ENCODE peak calls at places on chromosome 18, in five cellular contexts. Z is hepatic stellate cell; Q is activated T-helper 1 cell treated with Interleukin-2 at 50 U/mL for 16 hours; L is stimulated activated CD4-positive, alpha-beta T cell treated with anti-CD3 and anti-CD28 coated beads, Interleukin-4, amount 100 ng/mL, for 4 hours; M is ovary. V is an unnamed sample.

GRCh38 chr18:12278765-12279682 is 24.9 kb downstream of the CIDEA start:
- DNase-seq in Z (peak), Q (no peak), L (no peak), M (peak), V (no peak)

GRCh38 chr18:31683968-31684278 is 458 bp downstream of the B4GALT6 start:
- DNase-seq in Z (no peak), Q (no peak), L (no peak), M (no peak), V (no peak)

GRCh38 chr18:5196253-5197031 is 615 bp downstream of the AKAIN1 start:
- DNase-seq in Z (no peak), Q (no peak), L (no peak), M (no peak), V (no peak)

GRCh38 chr18:48153641-48154481 is 223.4 kb upstream of the SMAD2 start:
- DNase-seq in Z (no peak), Q (no peak), L (no peak), M (peak), V (peak)

GRCh38 chr18:45019469-45019868 is 338.8 kb downstream of the SETBP1 start:
- DNase-seq in Z (no peak), Q (no peak), L (no peak), M (no peak), V (no peak)

GRCh38 chr18:47730795-47731194 is 199.7 kb downstream of the SMAD2 start:
- DNase-seq in Z (peak), Q (no peak), L (no peak), M (no peak), V (no peak)

GRCh38 chr18:68314403-68314802 is 400.5 kb downstream of the TMX3 start:
- DNase-seq in Z (no peak), Q (no peak), L (no peak), M (no peak), V (no peak)

GRCh38 chr18:77124452-77124922 is 8.1 kb downstream of the MBP start:
- DNase-seq in Z (no peak), Q (no peak), L (no peak), M (no peak), V (peak)

GRCh38 chr18:9831046-9831722 is 54.6 kb upstream of the TXNDC2 start:
- DNase-seq in Z (no peak), Q (no peak), L (no peak), M (no peak), V (no peak)

GRCh38 chr18:35457140-35457704 is 40.5 kb downstream of the INO80C start:
- DNase-seq in Z (no peak), Q (no peak), L (no peak), M (no peak), V (no peak)

GRCh38 chr18:77086656-77087390 is 45.8 kb downstream of the MBP start:
- DNase-seq in Z (no peak), Q (no peak), L (no peak), M (peak), V (no peak)

GRCh38 chr18:52060612-52061259 is 279.3 kb upstream of the DCC start:
- DNase-seq in Z (no peak), Q (no peak), L (no peak), M (no peak), V (no peak)

GRCh38 chr18:8980496-8981402 is 121.8 kb upstream of the NDUFV2 start:
- DNase-seq in Z (no peak), Q (no peak), L (no peak), M (no peak), V (no peak)

GRCh38 chr18:63683152-63683551 is 19.6 kb upstream of the SERPINB11 start:
- DNase-seq in Z (peak), Q (no peak), L (no peak), M (no peak), V (no peak)

GRCh38 chr18:79940814-79941472 is 10.5 kb downstream of the SLC66A2 start:
- DNase-seq in Z (no peak), Q (no peak), L (no peak), M (peak), V (no peak)

GRCh38 chr18:10022365-10022764 is 108.5 kb downstream of the VAPA start:
- DNase-seq in Z (no peak), Q (no peak), L (no peak), M (no peak), V (no peak)

GRCh38 chr18:902179-902718 is 2.4 kb upstream of the ADCYAP1 start:
- DNase-seq in Z (no peak), Q (no peak), L (no peak), M (no peak), V (no peak)

GRCh38 chr18:75638223-75638596 is 210.7 kb upstream of the SMIM21 start:
- DNase-seq in Z (peak), Q (no peak), L (no peak), M (no peak), V (no peak)

GRCh38 chr18:23033079-23033478 is 100.0 kb downstream of the RBBP8 start:
- DNase-seq in Z (no peak), Q (no peak), L (no peak), M (no peak), V (no peak)

GRCh38 chr18:60549338-60549960 is 176.9 kb upstream of the MC4R start:
- DNase-seq in Z (peak), Q (no peak), L (no peak), M (no peak), V (peak)

GRCh38 chr18:60024345-60024744 is 124.5 kb downstream of the PMAIP1 start:
- DNase-seq in Z (no peak), Q (no peak), L (no peak), M (no peak), V (no peak)

GRCh38 chr18:44198296-44199284 is 482.1 kb upstream of the SETBP1 start:
- DNase-seq in Z (no peak), Q (no peak), L (no peak), M (no peak), V (no peak)

GRCh38 chr18:13159579-13159978 is 59.0 kb upstream of the LDLRAD4 start:
- DNase-seq in Z (peak), Q (no peak), L (no peak), M (no peak), V (peak)

GRCh38 chr18:50853863-50854271 is 25.1 kb upstream of the ME2 start:
- DNase-seq in Z (no peak), Q (no peak), L (no peak), M (no peak), V (no peak)

GRCh38 chr18:52617931-52618330 is 277.9 kb downstream of the DCC start:
- DNase-seq in Z (peak), Q (no peak), L (no peak), M (no peak), V (no peak)